ENCODE peak calls at places on chromosomes 7 and 10, in four cellular contexts. G is IMR-90, Q is GM23248, D is neural progenitor cell. Y is an unnamed sample. For H3K4me1, the result is how much of the 10 kb centered on the place peaks cover.

GRCh38 chr10:12530017-12530416 is 180.7 kb downstream of the CAMK1D start:
- DNase-seq in G (peak), Q (no peak), D (no peak), Y (no peak)

GRCh38 chr10:16965740-16966447 is 148.7 kb upstream of the RSU1 start:
- DNase-seq in G (peak), Q (peak), D (peak), Y (no peak)

GRCh38 chr7:33185786-33186185 is 56.4 kb downstream of the BBS9 start:
- DNase-seq in G (peak), Q (peak), D (peak), Y (peak)

GRCh38 chr10:45470098-45471012 is 96.3 kb downstream of the ALOX5 start:
- DNase-seq in G (peak), Q (peak), D (no peak), Y (no peak)

GRCh38 chr7:25025218-25025671 is 45.3 kb upstream of the OSBPL3 start:
- DNase-seq in G (peak), Q (peak), D (no peak), Y (no peak)

GRCh38 chr7:27836525-27836924 is 96.6 kb downstream of the TAX1BP1 start:
- DNase-seq in G (no peak), Q (no peak), D (no peak), Y (no peak)

GRCh38 chr7:12403287-12404181 is at the start of gene VWDE:
- DNase-seq in G (no peak), Q (peak), D (peak), Y (peak)

GRCh38 chr7:1922870-1923236 is 252.8 kb downstream of the ELFN1 start:
- DNase-seq in G (no peak), Q (peak), D (no peak), Y (no peak)

GRCh38 chr10:25661632-25662031 is 272.4 kb upstream of the MYO3A start:
- DNase-seq in G (no peak), Q (no peak), D (no peak), Y (no peak)

GRCh38 chr7:29885626-29886025 is 79.3 kb downstream of the WIPF3 start:
- DNase-seq in G (no peak), Q (no peak), D (no peak), Y (no peak)

GRCh38 chr7:32078824-32079223 is 8.6 kb upstream of the PDE1C start:
- DNase-seq in G (no peak), Q (no peak), D (no peak), Y (no peak)

GRCh38 chr10:11625019-11625735 is 13.7 kb upstream of the USP6NL start:
- DNase-seq in G (no peak), Q (no peak), D (no peak), Y (peak)

GRCh38 chr10:6665847-6666246 is 85.8 kb upstream of the PRKCQ start:
- DNase-seq in G (no peak), Q (no peak), D (no peak), Y (peak)

GRCh38 chr10:90087197-90088007 is 386.0 kb downstream of the KIF20B start:
- DNase-seq in G (peak), Q (no peak), D (no peak), Y (peak)

GRCh38 chr7:78472519-78472918 is 673.9 kb downstream of the PHTF2 start:
- DNase-seq in G (peak), Q (peak), D (no peak), Y (no peak)

GRCh38 chr10:77160679-77161078 is 476.9 kb downstream of the KCNMA1 start:
- DNase-seq in G (peak), Q (peak), D (no peak), Y (no peak)

DNA sequence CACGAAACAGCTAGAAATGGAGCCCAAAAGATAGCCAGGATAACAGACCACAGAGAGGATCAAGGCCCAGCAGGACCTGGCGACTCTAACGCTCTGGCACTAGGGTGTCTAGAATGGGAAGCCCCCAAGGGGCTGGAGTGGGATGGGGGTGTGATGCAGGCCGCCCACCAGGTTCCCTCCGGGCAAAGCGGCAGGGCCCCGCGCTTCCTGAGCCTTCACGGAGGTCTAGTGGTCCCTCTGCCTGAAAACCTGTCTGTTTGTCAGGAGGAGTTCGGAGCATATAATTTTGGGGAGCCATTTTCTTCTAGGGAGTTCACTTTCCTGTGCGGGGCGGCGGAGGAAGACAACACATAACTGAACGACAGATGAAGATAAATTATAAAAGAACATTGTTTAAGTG is 48.2 kb upstream of the FXYD4 start:
- DNase-seq in G (no peak), Q (no peak), D (no peak), Y (no peak)
- H3K9ac ChIP-seq in G (no peak), Q (no peak), D (no peak), Y (no peak)

GRCh38 chr10:78757542-78757941 is 311.2 kb upstream of the ZMIZ1 start:
- DNase-seq in G (peak), Q (peak), D (no peak), Y (no peak)
- H3K4me1 ChIP-seq in G (under half), Q (under half), D (under half), Y (under half)

DNA sequence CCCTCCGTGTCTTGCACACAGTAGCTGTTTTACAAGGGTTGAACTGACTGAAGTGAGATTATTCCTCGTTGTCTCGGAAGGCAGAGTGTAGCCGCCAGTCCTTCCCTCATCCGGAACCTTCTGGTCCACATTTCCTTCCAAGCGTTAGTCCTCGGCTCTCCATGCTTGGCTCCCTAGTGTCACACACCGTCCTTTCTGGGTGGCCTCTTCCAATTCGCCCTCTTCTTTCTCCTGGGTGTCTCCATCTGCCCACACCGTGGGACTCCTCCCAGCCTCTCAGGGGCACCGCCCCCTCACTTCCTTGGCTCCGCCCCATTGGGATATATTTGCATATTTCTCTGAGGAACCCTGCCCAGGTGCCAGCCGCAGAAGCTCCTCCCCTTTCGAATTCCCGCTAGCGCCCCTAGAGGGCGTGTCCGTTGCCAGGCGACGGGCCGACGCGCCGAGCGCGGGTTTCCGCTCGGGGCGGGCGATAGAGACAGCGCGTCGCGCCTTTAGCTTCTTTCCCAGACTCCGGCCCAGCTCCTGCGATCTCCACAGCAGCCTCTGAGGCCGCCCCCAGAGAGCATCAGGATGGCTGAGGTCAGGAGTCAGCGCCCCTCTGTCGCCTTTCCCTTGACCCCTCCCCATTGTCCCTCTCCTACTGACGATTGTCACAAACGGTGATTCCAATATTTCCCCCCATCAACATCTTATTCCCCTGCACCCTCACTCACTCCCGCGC is at the start of gene CFAP58:
- DNase-seq in G (peak), Q (peak), D (peak), Y (peak)
- H3K9ac ChIP-seq in G (peak), Q (peak), D (no peak), Y (peak)

DNA sequence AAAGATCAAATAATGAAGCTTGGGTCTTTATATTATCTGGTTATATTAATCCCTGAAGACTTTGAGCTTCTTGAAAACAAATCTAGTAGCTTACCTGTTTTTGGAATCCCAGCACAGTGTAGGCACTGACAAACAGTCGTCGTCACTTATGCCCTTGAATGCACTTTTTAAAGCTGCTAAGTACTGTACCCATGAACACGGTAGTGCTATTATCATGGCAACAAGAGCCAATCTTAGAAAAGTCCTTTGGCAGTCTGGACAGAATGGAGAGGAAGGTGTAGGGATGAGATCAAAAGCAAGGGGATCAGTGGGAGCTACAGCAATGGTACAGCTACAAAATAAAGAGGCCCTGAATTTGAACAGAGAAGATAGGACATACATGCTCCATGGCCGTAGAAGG is 9.4 kb downstream of the SLC25A13 start:
- DNase-seq in G (no peak), Q (no peak), D (no peak), Y (no peak)
- H3K4me1 ChIP-seq in G (under half), Q (under half), D (under half), Y (under half)

GRCh38 chr10:27742195-27742925 is 3.3 kb downstream of the MKX start:
- DNase-seq in G (peak), Q (peak), D (peak), Y (peak)
- H3K9ac ChIP-seq in G (peak), Q (peak), D (no peak), Y (peak)

DNA sequence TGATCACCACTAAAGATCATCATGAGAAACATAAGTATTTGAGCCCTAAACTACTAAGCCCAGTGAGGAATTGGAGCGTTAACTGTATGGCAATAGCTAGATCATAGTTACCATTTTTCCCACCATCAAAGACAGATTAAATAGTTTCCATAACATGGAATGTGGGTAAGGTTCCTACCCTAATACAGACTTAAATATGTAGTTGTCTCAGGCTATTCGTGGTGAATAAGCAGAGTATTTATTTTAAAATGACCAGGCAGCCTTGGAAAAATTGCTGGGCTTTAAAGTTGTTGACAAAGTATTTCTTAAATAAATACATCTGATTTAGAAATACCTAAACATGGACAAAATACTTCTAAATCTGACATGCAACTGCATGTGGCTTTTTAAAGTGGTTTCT is 106.8 kb downstream of the NT5C2 start:
- DNase-seq in G (peak), Q (no peak), D (no peak), Y (no peak)
- H3K4me1 ChIP-seq in G (under half), Q (under half), D (under half), Y (under half)

GRCh38 chr10:24344279-24344678 is 135.3 kb downstream of the KIAA1217 start:
- DNase-seq in G (peak), Q (peak), D (no peak), Y (no peak)
- H3K9ac ChIP-seq in G (no peak), Q (no peak), D (no peak), Y (no peak)

DNA sequence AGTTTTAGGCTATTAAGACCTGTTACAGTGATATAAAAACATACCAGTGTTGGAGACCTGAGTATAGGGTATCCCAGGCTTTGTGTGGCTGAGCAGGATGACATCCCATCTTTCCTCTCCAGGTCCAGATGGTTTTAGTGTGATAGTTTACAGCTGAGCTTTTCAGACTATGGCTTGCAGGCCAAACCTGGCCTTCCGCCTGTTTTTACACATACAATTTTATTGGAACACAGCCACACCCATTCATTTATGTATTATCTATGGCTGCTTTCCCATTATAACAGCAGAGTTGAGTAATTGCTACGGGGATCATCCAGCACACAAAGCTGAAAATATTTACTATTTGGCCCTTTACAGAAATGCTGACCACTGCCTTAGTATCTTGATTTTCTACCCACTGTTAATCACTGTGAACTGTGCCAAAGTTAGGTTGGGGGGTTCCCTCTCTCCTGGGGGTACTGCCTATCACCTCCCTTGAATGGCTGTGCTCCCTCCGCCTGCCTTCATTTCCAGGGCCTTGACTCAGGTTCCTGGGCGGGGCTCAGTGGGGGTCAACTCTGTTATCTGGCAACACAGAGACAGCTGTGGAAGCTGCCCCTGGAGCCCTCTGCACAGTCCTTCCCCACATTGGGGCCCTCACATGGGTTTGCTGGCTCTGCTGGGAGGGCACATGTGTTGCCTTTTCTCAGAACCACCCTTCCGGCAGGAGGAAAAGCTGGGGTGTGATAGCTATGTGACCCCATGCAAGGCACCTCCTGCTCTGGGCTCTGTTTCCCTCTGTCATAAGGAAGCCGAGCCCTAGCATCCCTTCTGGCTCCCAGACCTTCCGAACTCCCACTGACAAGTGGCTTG is 40.3 kb upstream of the SH2D4B start:
- DNase-seq in G (peak), Q (peak), D (no peak), Y (no peak)
- H3K4me1 ChIP-seq in G (under half), Q (under half), D (under half), Y (under half)

GRCh38 chr7:6478186-6478585 is 30.4 kb upstream of the DAGLB start:
- DNase-seq in G (no peak), Q (no peak), D (no peak), Y (no peak)

GRCh38 chr7:6480323-6480660 is 32.5 kb upstream of the DAGLB start:
- DNase-seq in G (no peak), Q (peak), D (no peak), Y (no peak)

GRCh38 chr7:6475433-6476186 is 27.9 kb upstream of the DAGLB start:
- DNase-seq in G (no peak), Q (peak), D (no peak), Y (no peak)

GRCh38 chr7:6479067-6479466 is 31.3 kb upstream of the DAGLB start:
- DNase-seq in G (no peak), Q (no peak), D (no peak), Y (no peak)

DNA sequence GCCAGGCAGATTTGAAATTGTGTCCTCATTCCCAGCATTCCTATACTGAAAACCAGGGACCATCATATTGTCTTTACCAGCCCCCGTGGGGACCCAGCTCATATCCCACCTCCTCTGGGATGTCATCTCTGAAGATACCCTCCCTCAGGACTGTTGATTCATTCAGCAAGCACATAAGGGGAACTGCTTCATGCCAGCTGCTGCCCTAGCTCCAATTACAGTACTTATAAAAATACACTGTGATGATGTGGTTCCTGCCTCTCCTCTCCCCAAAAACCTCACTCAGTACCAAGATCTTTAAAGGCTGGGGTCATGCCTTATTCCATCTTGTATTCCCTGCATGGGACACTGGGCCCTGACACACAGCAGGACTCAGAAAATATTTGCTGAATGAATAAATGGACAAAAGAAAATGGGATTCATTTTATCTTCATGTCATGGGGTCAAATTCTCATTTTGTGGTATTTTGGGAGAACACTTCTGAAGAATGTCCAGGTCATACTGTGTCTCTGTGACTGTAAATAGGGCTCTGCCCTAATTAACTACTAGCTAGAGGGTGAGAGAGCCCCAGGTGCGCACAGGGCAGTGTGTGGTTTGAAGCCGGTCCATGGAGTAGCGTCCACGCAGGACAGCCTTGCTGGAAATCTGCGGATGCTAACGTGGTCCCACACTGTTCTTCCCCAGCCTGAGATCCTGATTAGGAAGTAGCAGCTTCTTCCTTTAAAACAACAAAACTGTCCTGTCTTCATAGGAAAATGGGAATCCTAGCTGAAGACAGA is 29.0 kb upstream of the DAGLB start:
- DNase-seq in G (no peak), Q (peak), D (no peak), Y (no peak)
- H3K9ac ChIP-seq in G (no peak), Q (peak), D (no peak), Y (no peak)